ENCODE peak calls at places on chromosomes 5 and 9, in ten cellular contexts. K is astrocyte of the spinal cord, B is mucosa of descending colon, N is hepatocyte, F is fibroblast of mammary gland, Z is BE2C, J is choroid plexus epithelial cell, T is GM12865, V is HFF-Myc, H is Panc1. U is an unnamed sample.

GRCh38 chr5:34045996-34046395 is 3.0 kb upstream of the C1QTNF3 start:
- DNase-seq in N (no peak), B (no peak), F (peak; percentile 84), H (no peak), Z (no peak), V (no peak), T (no peak), K (peak; percentile 82), J (peak; percentile 36), U (no peak)

GRCh38 chr9:34035656-34036055 is 13.0 kb downstream of the UBAP2 start:
- DNase-seq in Z (no peak), K (no peak), H (no peak), J (peak; percentile 43), T (no peak), V (no peak), N (no peak), F (no peak), B (no peak), U (no peak)

GRCh38 chr5:86894006-86894560 is 276.3 kb downstream of the COX7C start:
- DNase-seq in N (no peak), V (no peak), K (no peak), B (no peak), Z (no peak), T (no peak), H (no peak), J (no peak), F (no peak), U (no peak)

GRCh38 chr5:172635038-172635437 is 6.0 kb upstream of the NEURL1B start:
- DNase-seq in F (no peak), J (no peak), V (no peak), B (no peak), N (no peak), T (no peak), K (no peak), Z (no peak), H (no peak), U (no peak)

GRCh38 chr5:102792705-102793104 is 37.6 kb downstream of the PAM start:
- DNase-seq in Z (no peak), F (peak; percentile 56), B (no peak), H (no peak), T (peak; percentile 29), K (no peak), N (no peak), J (peak; percentile 70), V (no peak), U (no peak)

GRCh38 chr5:30390095-30390494 is 803.4 kb upstream of the CDH6 start:
- DNase-seq in T (no peak), F (no peak), B (no peak), V (no peak), J (peak; percentile 15), K (no peak), H (no peak), Z (no peak), N (no peak), U (no peak)

GRCh38 chr9:111180801-111181200 is 142.5 kb upstream of the LPAR1 start:
- DNase-seq in F (peak; percentile 40), H (no peak), K (no peak), V (no peak), N (no peak), B (no peak), Z (no peak), J (no peak), T (no peak), U (no peak)

GRCh38 chr9:13291718-13292117 is 12.2 kb upstream of the MPDZ start:
- DNase-seq in J (no peak), Z (no peak), H (no peak), F (no peak), K (no peak), B (no peak), N (no peak), V (no peak), T (no peak), U (no peak)

GRCh38 chr5:116498478-116498877 is 76.1 kb downstream of the SEMA6A start:
- DNase-seq in J (no peak), Z (no peak), H (no peak), F (no peak), K (no peak), B (peak; percentile 27), T (no peak), N (no peak), V (no peak), U (no peak)

GRCh38 chr5:92841604-92842155 is 739.3 kb downstream of the NR2F1-AS1 start:
- DNase-seq in T (no peak), B (no peak), N (no peak), V (no peak), J (no peak), F (no peak), H (no peak), K (no peak), Z (no peak), U (no peak)
- TF ChIP-seq CTCF in T (no peak), B (no peak), N (no peak), V (no peak), J (no peak), F (no peak), H (no peak), K (no peak), Z (no peak), U (no peak)

DNA sequence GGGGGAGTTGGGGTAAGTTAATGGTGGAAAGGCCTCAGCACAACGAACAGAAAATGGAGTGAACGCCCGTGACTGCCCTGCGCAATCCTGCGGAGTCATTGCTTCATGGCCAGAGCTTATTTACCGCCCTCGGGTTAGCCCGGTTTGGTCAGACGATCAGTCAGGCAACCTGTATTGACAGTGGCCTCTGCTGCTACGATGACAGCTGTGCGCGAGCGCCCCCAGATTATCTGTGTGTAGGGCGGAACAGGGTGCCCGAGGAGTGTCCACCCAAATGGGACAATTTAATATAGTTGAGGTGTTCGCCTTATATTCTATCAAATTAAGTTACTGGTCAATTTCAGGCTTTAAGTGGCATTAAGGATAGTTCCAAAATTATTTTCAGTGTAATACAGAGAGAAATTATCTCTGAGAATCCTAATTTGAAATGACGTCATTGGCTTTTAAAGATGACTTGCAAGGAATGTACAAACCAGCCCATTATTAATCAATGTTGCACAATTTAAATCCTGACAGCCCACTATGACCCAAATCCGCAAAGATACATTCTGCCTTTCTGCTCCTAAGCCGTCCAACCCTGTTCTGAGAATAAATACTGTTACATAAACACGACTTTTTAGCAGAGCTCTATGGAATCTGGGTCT is 879 bp upstream of the UBQLN1 start:
- DNase-seq in Z (peak; percentile 69), V (peak; percentile 2), F (peak; percentile 73), K (no peak), T (peak; percentile 81), B (peak; percentile 83), N (peak; percentile 88), H (no peak), J (peak; percentile 76), U (peak; percentile 71)
- TF ChIP-seq CTCF in Z (peak; percentile 34), V (no peak), F (no peak), K (no peak), T (peak; percentile 43), B (no peak), N (peak; percentile 37), H (peak; percentile 48), J (no peak), U (peak; percentile 73)

GRCh38 chr9:128636556-128637530 is 19.8 kb downstream of the DYNC2I2 start:
- DNase-seq in F (no peak), J (no peak), K (no peak), N (no peak), B (no peak), Z (no peak), H (no peak), T (no peak), V (no peak), U (no peak)

GRCh38 chr9:128636024-128636390 is 20.6 kb downstream of the DYNC2I2 start:
- DNase-seq in F (no peak), T (no peak), H (no peak), N (peak; percentile 77), J (no peak), K (no peak), Z (peak; percentile 56), B (peak; percentile 80), V (no peak), U (no peak)

GRCh38 chr9:128634651-128635262 is 21.9 kb downstream of the DYNC2I2 start:
- DNase-seq in B (no peak), K (no peak), J (no peak), T (no peak), Z (no peak), N (no peak), H (no peak), F (no peak), V (no peak), U (no peak)

GRCh38 chr9:128634111-128634510 is 22.5 kb downstream of the DYNC2I2 start:
- DNase-seq in T (no peak), H (no peak), Z (no peak), F (no peak), J (no peak), K (no peak), V (no peak), B (no peak), N (no peak), U (peak; percentile 18)

GRCh38 chr9:128635266-128636023 is 21.2 kb downstream of the DYNC2I2 start:
- DNase-seq in H (peak; percentile 66), J (peak; percentile 93), K (peak; percentile 94), Z (peak; percentile 92), V (peak; percentile 92), F (peak; percentile 94), N (peak; percentile 96), T (no peak), B (peak; percentile 86), U (no peak)
- TF ChIP-seq CTCF in H (peak; percentile 27), J (peak; percentile 81), K (peak; percentile 79), Z (peak; percentile 80), V (peak; percentile 90), F (peak; percentile 83), N (peak; percentile 90), T (peak; percentile 22), B (peak; percentile 72), U (no peak)

GRCh38 chr5:82347213-82347947 is 69.2 kb upstream of the RPS23 start:
- DNase-seq in V (no peak), T (no peak), F (peak; percentile 73), N (peak; percentile 46), K (peak; percentile 90), H (no peak), Z (no peak), J (peak; percentile 93), B (no peak), U (no peak)

GRCh38 chr5:82351754-82352145 is 73.6 kb upstream of the RPS23 start:
- DNase-seq in H (peak; percentile 52), Z (no peak), F (peak; percentile 85), V (no peak), N (peak; percentile 75), J (peak; percentile 93), T (peak; percentile 61), K (peak; percentile 86), B (peak; percentile 36), U (peak; percentile 53)

GRCh38 chr5:82352146-82352791 is 74.1 kb upstream of the RPS23 start:
- DNase-seq in Z (no peak), H (no peak), F (peak; percentile 57), V (no peak), B (no peak), T (no peak), N (no peak), K (no peak), J (no peak), U (no peak)

GRCh38 chr5:82348749-82349148 is 70.6 kb upstream of the RPS23 start:
- DNase-seq in F (peak; percentile 49), K (peak; percentile 53), B (no peak), N (no peak), H (no peak), V (no peak), J (no peak), Z (no peak), T (no peak), U (no peak)

GRCh38 chr5:82349651-82350050 is 71.5 kb upstream of the RPS23 start:
- DNase-seq in F (peak; percentile 52), H (no peak), N (peak; percentile 32), T (peak; percentile 19), K (no peak), Z (peak; percentile 73), V (no peak), J (no peak), B (peak; percentile 44), U (no peak)
- TF ChIP-seq CTCF in F (peak; percentile 60), H (peak; percentile 61), N (peak; percentile 26), T (peak; percentile 44), K (peak; percentile 49), Z (peak; percentile 85), V (peak; percentile 58), J (peak; percentile 54), B (no peak), U (peak; percentile 35)

U was measured in GM10248.